ENCODE peak calls at places on chromosomes 5 and 9, in nine cellular contexts. P is GM06990; H is NCI-H345; N is kidney glomerular epithelial cell; Y is NCI-H510A; C is stimulated activated CD4-positive, alpha-beta T cell treated with anti-CD3 and anti-CD28 coated beads, Interleukin-1b, Interleukin-23, amount 100 ng/mL, for 4 hours; G is small intestine; Q is activated gamma-delta T cell; I is lung microvascular endothelial cell. O is an unnamed sample.

GRCh38 chr9:125747053-125747764 is at the start of gene PBX3:
- DNase-seq in P (peak), H (peak), N (no peak), Y (peak), C (peak), G (peak), Q (peak), I (peak), O (peak)

GRCh38 chr9:33817327-33818166 is 587 bp downstream of the UBE2R2 start:
- DNase-seq in P (peak), H (peak), N (peak), Y (peak), C (peak), G (peak), Q (peak), I (peak), O (peak)

GRCh38 chr9:116213673-116214047 is 60.1 kb downstream of the PAPPA start:
- DNase-seq in P (no peak), H (no peak), N (no peak), Y (no peak), C (no peak), G (no peak), Q (no peak), I (no peak), O (no peak)

GRCh38 chr5:56129288-56129687 is 103.8 kb downstream of the ANKRD55 start:
- DNase-seq in P (no peak), H (no peak), N (no peak), Y (no peak), C (no peak), G (no peak), Q (no peak), I (peak), O (no peak)

GRCh38 chr9:35774907-35775635 is 16.3 kb upstream of the NPR2 start:
- DNase-seq in P (no peak), H (peak), N (no peak), Y (no peak), C (no peak), G (no peak), Q (no peak), I (peak), O (peak)

GRCh38 chr5:76696254-76696653 is 19.7 kb upstream of the F2R start:
- DNase-seq in P (no peak), H (no peak), N (no peak), Y (no peak), C (no peak), G (no peak), Q (no peak), I (peak), O (no peak)

GRCh38 chr5:157269165-157269671 is 3.3 kb downstream of the CYFIP2 start:
- DNase-seq in P (no peak), H (no peak), N (no peak), Y (peak), C (no peak), G (no peak), Q (no peak), I (no peak), O (peak)

GRCh38 chr9:117916291-117916690 is 212.1 kb downstream of the TLR4 start:
- DNase-seq in P (no peak), H (no peak), N (no peak), Y (no peak), C (no peak), G (no peak), Q (no peak), I (peak), O (no peak)

GRCh38 chr9:130347931-130348330 is 82.4 kb downstream of the HMCN2 start:
- DNase-seq in P (no peak), H (no peak), N (no peak), Y (no peak), C (no peak), G (no peak), Q (no peak), I (no peak), O (no peak)